ENCODE peak calls at places on chromosomes 6 and 20, in eight cellular contexts. One of them, this sample, is unnamed.

GRCh38 chr6:112311950-112312547 is 35.1 kb upstream of the RFPL4B start:
- DNase-seq in fibroblast of lung: peak
- DNase-seq in astrocyte of the spinal cord: peak
- DNase-seq in A549: peak
- DNase-seq in lung: no peak
- DNase-seq in fibroblast of the aortic adventitia: peak
- DNase-seq in cardiac fibroblast: peak
- DNase-seq in left lung: no peak
- DNase-seq in this sample: peak

GRCh38 chr20:38883081-38883980 is 42.9 kb upstream of the FAM83D start:
- DNase-seq in cardiac fibroblast: peak
- DNase-seq in lung: no peak
- DNase-seq in A549: no peak
- DNase-seq in fibroblast of lung: no peak
- DNase-seq in astrocyte of the spinal cord: no peak
- DNase-seq in left lung: no peak
- DNase-seq in fibroblast of the aortic adventitia: peak
- DNase-seq in this sample: peak

GRCh38 chr6:29602564-29603361 is 17.8 kb downstream of the OR2H2 start:
- DNase-seq in fibroblast of the aortic adventitia: no peak
- DNase-seq in left lung: no peak
- DNase-seq in fibroblast of lung: peak
- DNase-seq in A549: peak
- DNase-seq in cardiac fibroblast: peak
- DNase-seq in lung: no peak
- DNase-seq in astrocyte of the spinal cord: no peak
- DNase-seq in this sample: no peak

GRCh38 chr20:62381842-62382241 is 5.1 kb upstream of the RPS21 start:
- DNase-seq in fibroblast of lung: no peak
- DNase-seq in left lung: no peak
- DNase-seq in A549: no peak
- DNase-seq in astrocyte of the spinal cord: no peak
- DNase-seq in cardiac fibroblast: no peak
- DNase-seq in fibroblast of the aortic adventitia: no peak
- DNase-seq in lung: no peak
- DNase-seq in this sample: no peak

GRCh38 chr20:52923123-52923543 is 49.0 kb upstream of the TSHZ2 start:
- DNase-seq in astrocyte of the spinal cord: peak
- DNase-seq in cardiac fibroblast: peak
- DNase-seq in A549: no peak
- DNase-seq in left lung: no peak
- DNase-seq in fibroblast of lung: peak
- DNase-seq in lung: no peak
- DNase-seq in fibroblast of the aortic adventitia: peak
- DNase-seq in this sample: peak

GRCh38 chr6:157667211-157668033 is 155.6 kb upstream of the SNX9 start:
- DNase-seq in astrocyte of the spinal cord: peak
- DNase-seq in fibroblast of the aortic adventitia: peak
- DNase-seq in cardiac fibroblast: peak
- DNase-seq in fibroblast of lung: peak
- DNase-seq in A549: peak
- DNase-seq in lung: peak
- DNase-seq in left lung: no peak
- DNase-seq in this sample: peak

GRCh38 chr6:71012871-71013456 is 56.1 kb upstream of the B3GAT2 start:
- DNase-seq in fibroblast of lung: peak
- DNase-seq in lung: no peak
- DNase-seq in cardiac fibroblast: peak
- DNase-seq in A549: peak
- DNase-seq in fibroblast of the aortic adventitia: peak
- DNase-seq in left lung: no peak
- DNase-seq in astrocyte of the spinal cord: peak
- DNase-seq in this sample: peak

GRCh38 chr6:45724511-45724910 is 291.1 kb downstream of the CLIC5 start:
- DNase-seq in astrocyte of the spinal cord: peak
- DNase-seq in left lung: no peak
- DNase-seq in cardiac fibroblast: peak
- DNase-seq in fibroblast of the aortic adventitia: peak
- DNase-seq in A549: no peak
- DNase-seq in fibroblast of lung: peak
- DNase-seq in lung: no peak
- DNase-seq in this sample: peak

GRCh38 chr6:149961728-149962425 is 1.9 kb upstream of the ULBP1 start:
- DNase-seq in A549: peak
- DNase-seq in lung: no peak
- DNase-seq in fibroblast of lung: no peak
- DNase-seq in astrocyte of the spinal cord: no peak
- DNase-seq in cardiac fibroblast: peak
- DNase-seq in left lung: no peak
- DNase-seq in fibroblast of the aortic adventitia: no peak
- DNase-seq in this sample: no peak

GRCh38 chr6:123967900-123968299 is 164.2 kb downstream of the NKAIN2 start:
- DNase-seq in astrocyte of the spinal cord: no peak
- DNase-seq in A549: no peak
- DNase-seq in fibroblast of the aortic adventitia: no peak
- DNase-seq in fibroblast of lung: no peak
- DNase-seq in cardiac fibroblast: no peak
- DNase-seq in left lung: no peak
- DNase-seq in lung: no peak
- DNase-seq in this sample: no peak

GRCh38 chr6:135884136-135884535 is 32.6 kb downstream of the PDE7B start:
- DNase-seq in astrocyte of the spinal cord: no peak
- DNase-seq in lung: no peak
- DNase-seq in fibroblast of the aortic adventitia: no peak
- DNase-seq in fibroblast of lung: no peak
- DNase-seq in left lung: no peak
- DNase-seq in A549: no peak
- DNase-seq in cardiac fibroblast: no peak
- DNase-seq in this sample: no peak

GRCh38 chr6:166488081-166488685 is 98.3 kb downstream of the RAMACL start:
- DNase-seq in astrocyte of the spinal cord: peak
- DNase-seq in fibroblast of lung: peak
- DNase-seq in A549: no peak
- DNase-seq in cardiac fibroblast: peak
- DNase-seq in fibroblast of the aortic adventitia: peak
- DNase-seq in left lung: peak
- DNase-seq in lung: peak
- DNase-seq in this sample: peak

GRCh38 chr6:4581468-4582420 is 194.5 kb upstream of the CDYL start:
- DNase-seq in left lung: no peak
- DNase-seq in fibroblast of lung: peak
- DNase-seq in astrocyte of the spinal cord: peak
- DNase-seq in lung: no peak
- DNase-seq in A549: no peak
- DNase-seq in fibroblast of the aortic adventitia: peak
- DNase-seq in cardiac fibroblast: peak
- DNase-seq in this sample: peak

GRCh38 chr20:19185083-19185482 is 27.4 kb upstream of the SLC24A3 start:
- DNase-seq in cardiac fibroblast: no peak
- DNase-seq in lung: no peak
- DNase-seq in fibroblast of the aortic adventitia: no peak
- DNase-seq in fibroblast of lung: no peak
- DNase-seq in A549: no peak
- DNase-seq in left lung: no peak
- DNase-seq in astrocyte of the spinal cord: no peak
- DNase-seq in this sample: peak
- TF ChIP-seq CTCF in cardiac fibroblast: no peak
- TF ChIP-seq CTCF in lung: no peak
- TF ChIP-seq CTCF in fibroblast of the aortic adventitia: no peak
- TF ChIP-seq CTCF in fibroblast of lung: no peak
- TF ChIP-seq CTCF in A549: no peak
- TF ChIP-seq CTCF in left lung: no peak
- TF ChIP-seq CTCF in astrocyte of the spinal cord: no peak
- TF ChIP-seq CTCF in this sample: no peak

GRCh38 chr6:130376921-130377320 is 11.1 kb downstream of the TMEM200A start:
- DNase-seq in lung: no peak
- DNase-seq in astrocyte of the spinal cord: no peak
- DNase-seq in fibroblast of lung: peak
- DNase-seq in fibroblast of the aortic adventitia: no peak
- DNase-seq in left lung: no peak
- DNase-seq in A549: no peak
- DNase-seq in cardiac fibroblast: peak
- DNase-seq in this sample: peak
- H3K4me3 ChIP-seq in lung: no peak
- H3K4me3 ChIP-seq in astrocyte of the spinal cord: no peak
- H3K4me3 ChIP-seq in fibroblast of lung: no peak
- H3K4me3 ChIP-seq in fibroblast of the aortic adventitia: no peak
- H3K4me3 ChIP-seq in left lung: no peak
- H3K4me3 ChIP-seq in A549: no peak
- H3K4me3 ChIP-seq in cardiac fibroblast: no peak
- H3K4me3 ChIP-seq in this sample: no peak

GRCh38 chr20:3766832-3767433 is 620 bp downstream of the ADISSP start:
- DNase-seq in A549: no peak
- DNase-seq in cardiac fibroblast: no peak
- DNase-seq in lung: no peak
- DNase-seq in left lung: peak
- DNase-seq in fibroblast of lung: no peak
- DNase-seq in fibroblast of the aortic adventitia: no peak
- DNase-seq in astrocyte of the spinal cord: no peak
- DNase-seq in this sample: no peak

GRCh38 chr20:3768342-3769130 is 983 bp upstream of the ADISSP start:
- DNase-seq in lung: no peak
- DNase-seq in astrocyte of the spinal cord: peak
- DNase-seq in fibroblast of lung: peak
- DNase-seq in cardiac fibroblast: peak
- DNase-seq in A549: peak
- DNase-seq in fibroblast of the aortic adventitia: peak
- DNase-seq in left lung: peak
- DNase-seq in this sample: peak

GRCh38 chr20:3766381-3766780 is 1.2 kb downstream of the ADISSP start:
- DNase-seq in lung: no peak
- DNase-seq in astrocyte of the spinal cord: no peak
- DNase-seq in left lung: no peak
- DNase-seq in fibroblast of lung: no peak
- DNase-seq in cardiac fibroblast: no peak
- DNase-seq in A549: no peak
- DNase-seq in fibroblast of the aortic adventitia: no peak
- DNase-seq in this sample: no peak

GRCh38 chr20:3765171-3765887 is 2.2 kb downstream of the ADISSP start:
- DNase-seq in fibroblast of the aortic adventitia: no peak
- DNase-seq in astrocyte of the spinal cord: no peak
- DNase-seq in cardiac fibroblast: no peak
- DNase-seq in fibroblast of lung: no peak
- DNase-seq in lung: no peak
- DNase-seq in left lung: no peak
- DNase-seq in A549: no peak
- DNase-seq in this sample: no peak

GRCh38 chr20:3767434-3768341 is at the start of gene ADISSP:
- DNase-seq in left lung: peak
- DNase-seq in A549: peak
- DNase-seq in cardiac fibroblast: peak
- DNase-seq in fibroblast of lung: peak
- DNase-seq in astrocyte of the spinal cord: peak
- DNase-seq in lung: peak
- DNase-seq in fibroblast of the aortic adventitia: peak
- DNase-seq in this sample: peak
- TF ChIP-seq CTCF in left lung: no peak
- TF ChIP-seq CTCF in A549: no peak
- TF ChIP-seq CTCF in cardiac fibroblast: no peak
- TF ChIP-seq CTCF in fibroblast of lung: no peak
- TF ChIP-seq CTCF in astrocyte of the spinal cord: no peak
- TF ChIP-seq CTCF in lung: no peak
- TF ChIP-seq CTCF in fibroblast of the aortic adventitia: no peak
- TF ChIP-seq CTCF in this sample: no peak

DNA sequence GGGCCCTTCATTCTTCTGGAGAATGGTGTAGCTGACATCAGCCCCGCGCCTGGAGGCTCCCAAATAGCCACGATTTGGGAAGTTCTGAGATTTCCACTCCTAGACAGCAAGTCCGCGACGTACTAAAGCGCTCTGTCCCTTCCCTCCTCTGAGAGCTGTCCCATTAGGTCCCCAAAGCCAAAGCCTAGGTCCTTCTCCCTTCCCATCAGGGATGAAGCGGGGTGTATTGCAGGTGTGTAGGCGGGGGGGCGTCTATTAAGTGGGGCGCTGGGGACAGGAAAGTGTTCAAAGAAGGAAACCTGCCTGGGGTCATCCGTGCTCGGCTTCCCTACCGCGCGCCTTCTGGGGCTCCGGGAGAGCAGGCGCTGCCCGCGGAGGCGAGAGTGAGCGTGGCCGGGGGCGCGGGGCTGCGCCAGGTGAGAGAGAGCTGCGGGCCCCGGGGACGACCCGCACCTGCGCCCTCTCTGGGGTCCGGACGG is 595 bp downstream of the MOXD1 start:
- DNase-seq in left lung: no peak
- DNase-seq in fibroblast of the aortic adventitia: no peak
- DNase-seq in cardiac fibroblast: peak
- DNase-seq in fibroblast of lung: no peak
- DNase-seq in A549: no peak
- DNase-seq in astrocyte of the spinal cord: no peak
- DNase-seq in lung: no peak
- DNase-seq in this sample: no peak
- H3K4me3 ChIP-seq in left lung: peak
- H3K4me3 ChIP-seq in fibroblast of the aortic adventitia: peak
- H3K4me3 ChIP-seq in cardiac fibroblast: peak
- H3K4me3 ChIP-seq in fibroblast of lung: peak
- H3K4me3 ChIP-seq in A549: peak
- H3K4me3 ChIP-seq in astrocyte of the spinal cord: peak
- H3K4me3 ChIP-seq in lung: peak
- H3K4me3 ChIP-seq in this sample: peak

GRCh38 chr6:28117386-28118050 is 6.9 kb upstream of the ZSCAN16 start:
- DNase-seq in cardiac fibroblast: peak
- DNase-seq in lung: no peak
- DNase-seq in fibroblast of lung: no peak
- DNase-seq in astrocyte of the spinal cord: no peak
- DNase-seq in A549: no peak
- DNase-seq in left lung: no peak
- DNase-seq in fibroblast of the aortic adventitia: no peak
- DNase-seq in this sample: peak
- TF ChIP-seq CTCF in cardiac fibroblast: no peak
- TF ChIP-seq CTCF in lung: no peak
- TF ChIP-seq CTCF in fibroblast of lung: no peak
- TF ChIP-seq CTCF in astrocyte of the spinal cord: no peak
- TF ChIP-seq CTCF in A549: no peak
- TF ChIP-seq CTCF in left lung: no peak
- TF ChIP-seq CTCF in fibroblast of the aortic adventitia: no peak
- TF ChIP-seq CTCF in this sample: peak